ENCODE peak calls at places on chromosomes 7 and 10, in ten cellular contexts. C is suprapubic skin, D is trophoblast cell, Z is H9, W is spleen, B is A549, O is cardiac muscle cell, T is lower lobe of right lung, V is transverse colon, G is Caco-2. P is an unnamed sample.

GRCh38 chr10:109962247-109962646 is 38.9 kb upstream of the XPNPEP1 start:
- DNase-seq in C (no peak), D (no peak), Z (no peak), W (no peak), B (no peak), O (no peak), T (no peak), V (no peak), G (no peak), P (no peak)

GRCh38 chr10:30602747-30603146 is 26.8 kb downstream of the LYZL2 start:
- DNase-seq in C (no peak), D (no peak), Z (no peak), W (no peak), B (no peak), O (no peak), T (no peak), V (no peak), G (no peak), P (no peak)

GRCh38 chr10:104622598-104623209 is 18.4 kb upstream of the SORCS3 start:
- DNase-seq in C (no peak), D (peak; percentile 78), Z (peak; percentile 76), W (no peak), B (peak; percentile 45), O (no peak), T (no peak), V (no peak), G (peak; percentile 59), P (peak; percentile 74)

GRCh38 chr7:1899201-1899600 is 229.1 kb downstream of the ELFN1 start:
- DNase-seq in C (no peak), D (no peak), Z (no peak), W (no peak), B (no peak), O (peak; percentile 89), T (peak; percentile 40), V (no peak), G (no peak), P (no peak)

GRCh38 chr7:10924370-10924769 is 49.3 kb upstream of the PHF14 start:
- DNase-seq in C (no peak), D (peak; percentile 62), Z (no peak), W (no peak), B (no peak), O (no peak), T (no peak), V (no peak), G (no peak), P (no peak)

GRCh38 chr7:80230327-80230726 is 95.7 kb downstream of the GNAI1 start:
- DNase-seq in C (no peak), D (no peak), Z (no peak), W (no peak), B (no peak), O (no peak), T (no peak), V (no peak), G (no peak), P (no peak)

GRCh38 chr10:101777857-101778145 is 1.9 kb upstream of the FGF8 start:
- DNase-seq in C (peak; percentile 61), D (no peak), Z (no peak), W (no peak), B (peak; percentile 36), O (no peak), T (no peak), V (no peak), G (peak; percentile 34), P (no peak)

GRCh38 chr7:754531-755420 is 27.7 kb upstream of the PRKAR1B start:
- DNase-seq in C (no peak), D (no peak), Z (no peak), W (peak; percentile 63), B (no peak), O (no peak), T (peak; percentile 41), V (no peak), G (no peak), P (no peak)

GRCh38 chr10:26457088-26457487 is 18.9 kb downstream of the APBB1IP start:
- DNase-seq in C (no peak), D (no peak), Z (no peak), W (no peak), B (no peak), O (no peak), T (no peak), V (peak; percentile 15), G (no peak), P (peak; percentile 74)

GRCh38 chr10:48614481-48615383 is 9.9 kb upstream of the ARHGAP22 start:
- DNase-seq in C (no peak), D (peak; percentile 83), Z (no peak), W (no peak), B (no peak), O (peak; percentile 58), T (no peak), V (no peak), G (no peak), P (no peak)

GRCh38 chr10:56181607-56182006 is 179.5 kb downstream of the ZWINT start:
- DNase-seq in C (no peak), D (no peak), Z (no peak), W (no peak), B (no peak), O (no peak), T (no peak), V (no peak), G (no peak), P (no peak)

GRCh38 chr10:11433657-11434056 is 177.8 kb downstream of the USP6NL start:
- DNase-seq in C (peak; percentile 38), D (no peak), Z (peak; percentile 36), W (no peak), B (no peak), O (no peak), T (no peak), V (no peak), G (no peak), P (no peak)

GRCh38 chr10:110221721-110222261 is 14.4 kb downstream of the MXI1 start:
- DNase-seq in C (no peak), D (peak; percentile 98), Z (peak; percentile 78), W (peak; percentile 86), B (peak; percentile 68), O (peak; percentile 94), T (peak; percentile 71), V (peak; percentile 72), G (peak; percentile 66), P (peak; percentile 96)

GRCh38 chr10:123521076-123521475 is 145.1 kb upstream of the GPR26 start:
- DNase-seq in C (peak; percentile 49), D (no peak), Z (no peak), W (no peak), B (no peak), O (no peak), T (no peak), V (no peak), G (no peak), P (peak; percentile 88)

GRCh38 chr7:36117201-36117840 is 35.7 kb upstream of the EEPD1 start:
- DNase-seq in C (no peak), D (no peak), Z (no peak), W (no peak), B (no peak), O (no peak), T (no peak), V (no peak), G (no peak), P (no peak)
- H3K4me1 ChIP-seq in C (peaks cover 54% of the 10 kb centered on the region), D (no peaks in the 10 kb centered on the region), Z (no peaks in the 10 kb centered on the region), W (peaks cover 53% of the 10 kb centered on the region), B (peaks cover 55% of the 10 kb centered on the region), O (no peaks in the 10 kb centered on the region), T (peaks cover 37% of the 10 kb centered on the region), V (peaks cover 44% of the 10 kb centered on the region), G (peaks cover 3% of the 10 kb centered on the region), P (peaks cover 25% of the 10 kb centered on the region)

GRCh38 chr10:119654540-119654939 is 3.4 kb downstream of the BAG3 start:
- DNase-seq in C (no peak), D (no peak), Z (no peak), W (no peak), B (peak; percentile 56), O (peak; percentile 33), T (peak; percentile 77), V (peak; percentile 62), G (no peak), P (no peak)

GRCh38 chr10:119651514-119652327 is 541 bp downstream of the BAG3 start:
- DNase-seq in C (peak; percentile 85), D (peak; percentile 36), Z (peak; percentile 40), W (peak; percentile 91), B (no peak), O (no peak), T (peak; percentile 62), V (peak; percentile 26), G (no peak), P (no peak)

GRCh38 chr10:119650692-119651513 is at the start of gene BAG3:
- DNase-seq in C (peak; percentile 97), D (peak; percentile 95), Z (peak; percentile 89), W (peak; percentile 95), B (peak; percentile 88), O (peak; percentile 96), T (peak; percentile 93), V (peak; percentile 94), G (peak; percentile 90), P (peak; percentile 98)

GRCh38 chr10:119652361-119652760 is 1.2 kb downstream of the BAG3 start:
- DNase-seq in C (no peak), D (peak; percentile 62), Z (no peak), W (no peak), B (peak; percentile 68), O (peak; percentile 69), T (no peak), V (no peak), G (no peak), P (no peak)

GRCh38 chr10:119653209-119653608 is 2.0 kb downstream of the BAG3 start:
- DNase-seq in C (no peak), D (no peak), Z (no peak), W (no peak), B (no peak), O (no peak), T (no peak), V (no peak), G (no peak), P (no peak)
- H3K4me1 ChIP-seq in C (peaks cover 53% of the 10 kb centered on the region), D (peaks cover 33% of the 10 kb centered on the region), Z (peaks cover 4% of the 10 kb centered on the region), W (peaks cover 70% of the 10 kb centered on the region), B (peaks cover 49% of the 10 kb centered on the region), O (peaks cover 33% of the 10 kb centered on the region), T (peaks cover 53% of the 10 kb centered on the region), V (peaks cover 37% of the 10 kb centered on the region), G (peaks cover 16% of the 10 kb centered on the region), P (peaks cover 56% of the 10 kb centered on the region)

DNA sequence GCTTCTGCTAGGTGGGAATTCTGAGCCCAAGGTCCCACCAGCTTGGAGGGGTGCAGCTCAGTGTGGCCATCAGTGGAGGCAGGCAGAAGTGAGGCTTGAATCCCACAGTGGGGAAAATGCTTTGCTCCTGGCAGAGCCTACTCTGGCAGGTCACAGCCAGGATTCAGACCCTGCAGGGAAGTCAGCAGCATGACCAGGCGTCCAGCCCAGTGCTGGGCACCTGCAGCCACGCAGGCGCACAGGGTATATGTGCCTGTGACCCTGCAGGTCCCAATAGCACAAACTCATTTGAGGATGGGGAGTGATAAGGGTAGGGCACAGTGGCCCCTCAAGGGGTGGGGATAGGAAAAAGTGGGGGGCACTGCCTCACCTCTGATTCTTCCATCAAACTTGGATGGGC is 8.4 kb upstream of the AEBP1 start:
- DNase-seq in C (no peak), D (no peak), Z (no peak), W (no peak), B (no peak), O (no peak), T (no peak), V (no peak), G (no peak), P (no peak)
- H3K4me1 ChIP-seq in C (peaks cover 14% of the 10 kb centered on the region), D (no peaks in the 10 kb centered on the region), Z (no peaks in the 10 kb centered on the region), W (peaks cover 59% of the 10 kb centered on the region), B (peaks cover 4% of the 10 kb centered on the region), O (peaks cover 2% of the 10 kb centered on the region), T (peaks cover 13% of the 10 kb centered on the region), V (no peaks in the 10 kb centered on the region), G (no peaks in the 10 kb centered on the region), P (peaks cover 5% of the 10 kb centered on the region)

DNA sequence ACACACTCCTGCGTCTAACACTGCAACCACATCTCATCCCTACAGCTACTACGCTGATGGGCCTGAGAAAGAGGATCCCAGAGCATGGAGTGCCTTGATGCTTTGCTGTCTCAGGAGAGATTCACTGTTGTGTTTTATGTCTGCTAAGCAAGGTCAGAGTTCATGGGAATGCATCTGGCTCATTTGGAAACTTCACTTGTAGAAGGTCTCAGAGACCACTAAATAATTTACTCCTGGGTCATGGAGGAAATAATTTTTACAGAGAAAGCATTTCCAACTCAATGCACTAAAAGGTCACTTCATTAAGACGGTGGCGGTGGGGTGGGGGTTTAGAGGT is 88.6 kb downstream of the SLIT1 start:
- DNase-seq in C (no peak), D (no peak), Z (no peak), W (no peak), B (no peak), O (no peak), T (no peak), V (no peak), G (no peak), P (no peak)
- H3K4me1 ChIP-seq in C (peaks cover 8% of the 10 kb centered on the region), D (no peaks in the 10 kb centered on the region), Z (peaks cover 3% of the 10 kb centered on the region), W (peaks cover 21% of the 10 kb centered on the region), B (no peaks in the 10 kb centered on the region), O (peaks cover 40% of the 10 kb centered on the region), T (no peaks in the 10 kb centered on the region), V (no peaks in the 10 kb centered on the region), G (no peaks in the 10 kb centered on the region), P (peaks cover 18% of the 10 kb centered on the region)

P was measured in esophagus muscularis mucosa.